ENCODE peak calls at places on chromosomes 4 and X, in five cellular contexts. E is activated CD8-positive, alpha-beta T cell treated with anti-CD3 and anti-CD28 coated beads for 36 hours; D is breast epithelium; G is choroid plexus epithelial cell; N is heart left ventricle. U is an unnamed sample.

GRCh38 chr4:108560624-108561023 is 59.8 kb upstream of the RPL34 start:
- DNase-seq in D (no peak), E (no peak), G (peak), N (no peak), U (no peak)

GRCh38 chr4:112058433-112058832 is 86.8 kb upstream of the FAM241A start:
- DNase-seq in N (no peak), E (no peak), G (peak), D (no peak), U (no peak)

GRCh38 chr4:75561789-75562188 is 5.9 kb downstream of the ODAPH start:
- DNase-seq in D (peak), G (peak), E (no peak), N (no peak), U (no peak)

GRCh38 chr4:165493359-165493758 is 114.6 kb downstream of the CPE start:
- DNase-seq in D (no peak), G (peak), E (peak), N (peak), U (peak)

GRCh38 chr4:20698382-20698781 is 1.9 kb upstream of the PACRGL start:
- DNase-seq in N (no peak), D (no peak), G (peak), E (no peak), U (no peak)

GRCh38 chr4:176198316-176198903 is 3.0 kb upstream of the SPATA4 start:
- DNase-seq in D (no peak), E (no peak), G (no peak), N (no peak), U (no peak)

GRCh38 chr4:64781737-64782326 is 372.6 kb upstream of the TECRL start:
- DNase-seq in D (no peak), N (no peak), G (peak), E (no peak), U (no peak)

GRCh38 chr4:17504081-17504480 is 7.8 kb downstream of the QDPR start:
- DNase-seq in G (no peak), E (no peak), D (no peak), N (no peak), U (no peak)

GRCh38 chrX:1167918-1168481 is 44.4 kb downstream of the CRLF2 start:
- DNase-seq in D (no peak), E (no peak), N (no peak), G (no peak), U (no peak)

GRCh38 chrX:133849676-133850075 is 135.7 kb downstream of the GPC3 start:
- DNase-seq in N (no peak), D (no peak), E (no peak), G (peak), U (no peak)

GRCh38 chr4:78162821-78163220 is 105.7 kb downstream of the FRAS1 start:
- DNase-seq in N (no peak), E (no peak), D (no peak), G (no peak), U (no peak)

GRCh38 chr4:71389149-71389840 is 50.5 kb downstream of the SLC4A4 start:
- DNase-seq in E (no peak), N (peak), G (no peak), D (no peak), U (no peak)

GRCh38 chr4:185838514-185839203 is 26.7 kb upstream of the SORBS2 start:
- DNase-seq in E (no peak), N (no peak), D (no peak), G (no peak), U (no peak)

GRCh38 chr4:5919044-5919443 is 26.2 kb upstream of the CRMP1 start:
- DNase-seq in D (no peak), G (no peak), N (no peak), E (no peak), U (no peak)

GRCh38 chr4:7772708-7773385 is 166.8 kb downstream of the AFAP1 start:
- DNase-seq in N (peak), D (no peak), G (no peak), E (no peak), U (no peak)

GRCh38 chrX:30275498-30275897 is 28.6 kb downstream of the MAGEB1 start:
- DNase-seq in G (peak), N (no peak), E (no peak), D (no peak), U (no peak)

DNA sequence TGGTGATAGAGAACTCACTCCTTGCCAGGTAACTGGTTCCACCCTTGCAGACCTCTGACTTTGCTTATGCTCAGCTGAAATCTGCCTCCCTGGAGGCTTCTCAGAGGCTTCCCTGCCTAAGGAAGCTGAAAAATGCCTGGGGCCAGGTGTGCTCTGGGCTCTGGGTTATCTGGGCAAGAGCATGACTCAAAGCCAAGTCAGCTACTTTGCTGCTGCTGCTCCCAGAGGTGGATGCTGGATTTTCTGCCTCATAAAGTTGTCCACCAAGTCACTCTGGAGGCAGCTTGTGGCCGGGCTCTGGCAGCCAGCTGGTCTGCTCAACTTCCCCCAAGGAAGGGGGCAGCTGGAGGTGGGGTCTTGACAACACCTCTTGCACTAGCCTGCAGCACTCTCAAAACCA is 132.7 kb downstream of the PJA1 start:
- DNase-seq in D (no peak), E (no peak), N (no peak), G (no peak), U (no peak)
- TF ChIP-seq CTCF in D (no peak), E (no peak), N (no peak), G (no peak), U (no peak)

GRCh38 chr4:189146994-189147929 is 793.4 kb upstream of the FRG1 start:
- DNase-seq in N (no peak), D (no peak), G (no peak), E (no peak), U (no peak)

DNA sequence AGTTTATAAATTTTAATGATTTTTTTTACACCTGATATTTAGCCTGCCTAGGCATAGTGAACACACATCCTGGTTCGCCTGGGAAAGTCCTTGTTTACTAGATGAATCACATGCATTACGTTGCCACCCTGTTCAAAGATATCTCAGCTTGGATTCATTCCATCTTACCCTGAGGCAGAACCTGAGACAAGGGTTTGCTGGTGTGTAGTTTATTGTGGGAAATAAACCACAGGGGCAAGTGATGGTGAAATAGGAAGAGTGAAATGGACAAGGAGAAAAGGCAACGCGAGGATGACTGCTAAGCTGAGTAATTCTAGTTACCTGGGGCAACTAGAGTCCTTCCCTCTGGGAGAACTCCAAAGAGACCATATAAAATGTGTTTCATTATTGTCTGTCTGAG is 797.4 kb upstream of the FRG1 start:
- DNase-seq in N (no peak), E (no peak), G (no peak), D (peak), U (no peak)
- TF ChIP-seq CTCF in N (no peak), E (no peak), G (no peak), D (no peak), U (no peak)

DNA sequence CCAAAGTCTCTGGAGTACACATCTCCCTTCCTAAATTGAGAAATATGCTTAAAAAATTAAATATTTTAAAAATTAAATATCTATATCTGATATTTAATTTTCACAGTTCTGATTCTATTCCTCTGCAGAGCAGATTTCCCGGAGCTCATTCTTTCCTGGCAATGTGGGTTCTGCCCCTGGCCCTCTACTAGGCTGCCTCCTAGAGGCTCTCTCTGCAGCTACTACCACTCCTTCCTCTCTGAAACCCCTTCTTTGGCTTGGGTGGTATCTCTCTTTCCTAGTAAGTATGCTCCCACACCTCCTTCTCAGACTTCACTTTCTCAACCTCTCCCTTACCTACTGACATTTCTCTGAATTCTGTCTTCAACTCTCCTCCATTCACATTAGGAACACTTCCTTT is 45.3 kb downstream of the RPGR start:
- DNase-seq in D (no peak), G (peak), E (no peak), N (peak), U (no peak)
- TF ChIP-seq CTCF in D (no peak), G (peak), E (no peak), N (no peak), U (no peak)

GRCh38 chr4:44674471-44674870 is 3.7 kb upstream of the GUF1 start:
- DNase-seq in D (no peak), G (peak), N (no peak), E (no peak), U (no peak)
- TF ChIP-seq CTCF in D (no peak), G (peak), N (no peak), E (peak), U (no peak)

U was measured in GM20000.